ENCODE peak calls at places on chromosomes 7 and 10, in nine cellular contexts. L is GM06990; U is HAP-1; I is CD4-positive, CD25-positive, alpha-beta regulatory T cell; K is AG10803; E is A673; W is body of pancreas; C is CD8-positive, alpha-beta memory T cell; Z is SJSA1. Y is an unnamed sample.

GRCh38 chr7:20033621-20034200 is 183.5 kb downstream of the MACC1 start:
- DNase-seq in U (no peak), C (no peak), W (no peak), E (no peak), L (no peak), K (peak), Z (no peak), I (no peak), Y (no peak)

GRCh38 chr10:79488303-79488702 is 24.0 kb upstream of the EIF5AL1 start:
- DNase-seq in L (no peak), E (no peak), I (no peak), C (no peak), U (no peak), W (peak), K (peak), Z (peak), Y (no peak)

GRCh38 chr7:924541-925231 is 29.8 kb downstream of the ADAP1 start:
- DNase-seq in U (no peak), I (peak), C (no peak), Z (no peak), W (peak), L (peak), E (no peak), K (no peak), Y (peak)

GRCh38 chr10:116211682-116212081 is 61.3 kb downstream of the GFRA1 start:
- DNase-seq in W (no peak), I (no peak), C (no peak), L (no peak), U (no peak), E (no peak), K (peak), Z (peak), Y (no peak)

GRCh38 chr7:143929224-143929920 is 5.7 kb upstream of the OR2F2 start:
- DNase-seq in U (no peak), E (no peak), W (no peak), C (no peak), L (no peak), Z (no peak), K (no peak), I (peak), Y (no peak)

GRCh38 chr10:61452655-61453641 is at the start of gene TMEM26:
- DNase-seq in L (peak), K (peak), E (peak), I (no peak), C (no peak), U (no peak), W (peak), Z (no peak), Y (peak)

GRCh38 chr7:101315336-101315735 is 6.3 kb downstream of the IFT22 start:
- DNase-seq in W (peak), C (peak), L (no peak), E (peak), I (peak), Z (no peak), U (peak), K (peak), Y (peak)

GRCh38 chr7:18177815-18178660 is 150.4 kb upstream of the PRPS1L1 start:
- DNase-seq in E (no peak), W (peak), Z (peak), U (no peak), L (peak), K (no peak), C (peak), I (no peak), Y (no peak)

GRCh38 chr7:143382126-143382790 is 1.1 kb downstream of the ZYX start:
- DNase-seq in U (no peak), L (no peak), C (no peak), E (peak), Z (no peak), K (no peak), I (no peak), W (no peak), Y (no peak)

GRCh38 chr10:127345231-127345965 is 149.0 kb upstream of the INSYN2A start:
- DNase-seq in E (no peak), K (no peak), Z (no peak), C (no peak), I (no peak), W (no peak), U (no peak), L (no peak), Y (no peak)

GRCh38 chr7:65397730-65398142 is 24.1 kb downstream of the ZNF92 start:
- DNase-seq in I (no peak), K (no peak), Z (peak), E (no peak), U (no peak), W (no peak), L (no peak), C (no peak), Y (no peak)

GRCh38 chr10:3077940-3078630 is 10.7 kb downstream of the PFKP start:
- DNase-seq in L (no peak), C (no peak), I (no peak), Z (no peak), K (no peak), E (peak), W (no peak), U (no peak), Y (no peak)

GRCh38 chr10:17548786-17549185 is 68.4 kb downstream of the HACD1 start:
- DNase-seq in U (no peak), W (no peak), I (no peak), K (peak), C (no peak), Z (no peak), E (no peak), L (no peak), Y (no peak)

GRCh38 chr10:67603701-67604100 is 92.3 kb downstream of the CTNNA3 start:
- DNase-seq in E (no peak), K (no peak), W (no peak), U (no peak), C (no peak), L (no peak), I (no peak), Z (no peak), Y (no peak)

DNA sequence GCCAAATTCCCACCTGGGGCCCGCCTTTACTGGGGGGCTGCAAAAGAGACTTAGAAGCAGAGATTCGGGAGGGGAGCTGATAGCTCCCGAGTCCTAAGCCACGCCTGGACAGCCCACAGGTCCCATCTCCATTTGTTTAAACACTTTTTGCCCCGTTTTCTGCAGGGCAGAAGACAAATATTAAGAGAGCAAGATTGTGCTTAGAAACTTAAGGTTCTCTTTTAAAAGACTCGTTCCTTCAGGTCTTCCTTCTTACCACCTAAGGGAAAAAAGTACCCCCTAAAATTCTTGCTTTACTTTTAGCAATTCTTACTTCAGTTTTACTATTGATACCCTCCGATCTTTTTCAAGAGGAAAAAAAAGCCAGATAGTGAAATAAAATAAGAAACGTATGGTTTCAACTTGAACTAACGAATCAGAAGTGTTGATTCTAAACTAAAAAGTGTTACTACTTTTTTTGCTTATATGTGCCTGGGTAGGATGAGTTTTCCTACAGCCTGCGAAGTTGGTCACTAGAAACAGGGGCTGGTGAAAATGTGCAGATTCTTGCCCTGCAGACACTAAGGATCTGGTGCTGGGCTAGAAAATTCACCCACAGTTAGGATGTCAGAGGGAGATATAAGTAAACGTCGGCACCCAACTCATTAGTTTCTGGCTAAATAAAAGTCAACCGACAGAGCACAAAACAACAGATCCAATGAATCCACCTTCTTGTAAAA is 298.8 kb upstream of the NFE2L3 start:
- DNase-seq in W (no peak), U (no peak), Z (no peak), L (no peak), I (no peak), K (no peak), E (no peak), C (no peak), Y (no peak)
- H3K4me3 ChIP-seq in W (no peak), U (no peak), Z (no peak), L (no peak), I (no peak), K (no peak), E (no peak), C (no peak), Y (no peak)

GRCh38 chr10:30058570-30059132 is 735 bp downstream of the JCAD start:
- DNase-seq in W (no peak), I (no peak), U (peak), L (no peak), C (no peak), K (no peak), Z (peak), E (peak), Y (no peak)

GRCh38 chr10:30056281-30056680 is 3.1 kb downstream of the JCAD start:
- DNase-seq in K (peak), W (no peak), E (no peak), Z (peak), C (no peak), L (no peak), U (no peak), I (no peak), Y (no peak)

GRCh38 chr10:30056767-30057355 is 2.5 kb downstream of the JCAD start:
- DNase-seq in U (no peak), K (no peak), L (no peak), C (no peak), E (no peak), I (no peak), W (no peak), Z (no peak), Y (no peak)

GRCh38 chr10:30058111-30058510 is 1.3 kb downstream of the JCAD start:
- DNase-seq in U (no peak), I (no peak), E (no peak), L (no peak), Z (no peak), C (no peak), W (no peak), K (no peak), Y (no peak)

DNA sequence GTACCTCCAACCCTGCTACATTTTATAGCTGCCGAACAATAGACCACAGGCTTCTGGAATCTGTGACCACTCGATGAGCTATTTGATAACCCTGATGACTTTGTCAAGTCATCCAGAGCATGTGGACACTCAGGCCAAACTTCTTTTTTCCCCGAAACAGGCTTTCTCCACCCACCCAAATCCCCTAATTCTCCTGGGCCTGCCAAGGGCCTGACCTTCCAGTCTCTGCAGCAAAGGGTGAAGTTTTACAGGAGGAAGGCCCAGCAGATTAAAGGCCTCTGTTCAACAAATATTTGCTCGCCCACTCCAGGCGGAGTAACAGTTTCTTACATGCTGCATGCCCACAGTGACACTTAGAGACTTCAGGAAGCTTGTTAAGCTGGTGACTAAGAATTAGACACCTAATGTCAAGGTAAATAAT is 2.0 kb downstream of the JCAD start:
- DNase-seq in W (no peak), E (no peak), L (no peak), U (no peak), I (no peak), C (no peak), K (peak), Z (peak), Y (no peak)
- H3K4me3 ChIP-seq in W (no peak), E (peak), L (no peak), U (no peak), I (no peak), C (no peak), K (peak), Z (peak), Y (no peak)

GRCh38 chr10:37857287-37858211 is at the start of gene ZNF248:
- DNase-seq in L (peak), E (peak), C (peak), W (peak), U (peak), K (peak), Z (peak), I (peak), Y (peak)

GRCh38 chr10:37856881-37857286 is 526 bp downstream of the ZNF248 start:
- DNase-seq in Z (no peak), U (peak), I (peak), C (peak), K (peak), L (no peak), W (peak), E (no peak), Y (peak)

GRCh38 chr10:37860494-37861190 is 3.2 kb upstream of the ZNF248 start:
- DNase-seq in L (no peak), I (peak), U (no peak), K (peak), C (peak), W (no peak), Z (no peak), E (no peak), Y (no peak)

GRCh38 chr10:37854606-37855005 is 2.8 kb downstream of the ZNF248 start:
- DNase-seq in U (no peak), C (no peak), W (no peak), I (no peak), Z (no peak), K (peak), E (no peak), L (no peak), Y (no peak)

DNA sequence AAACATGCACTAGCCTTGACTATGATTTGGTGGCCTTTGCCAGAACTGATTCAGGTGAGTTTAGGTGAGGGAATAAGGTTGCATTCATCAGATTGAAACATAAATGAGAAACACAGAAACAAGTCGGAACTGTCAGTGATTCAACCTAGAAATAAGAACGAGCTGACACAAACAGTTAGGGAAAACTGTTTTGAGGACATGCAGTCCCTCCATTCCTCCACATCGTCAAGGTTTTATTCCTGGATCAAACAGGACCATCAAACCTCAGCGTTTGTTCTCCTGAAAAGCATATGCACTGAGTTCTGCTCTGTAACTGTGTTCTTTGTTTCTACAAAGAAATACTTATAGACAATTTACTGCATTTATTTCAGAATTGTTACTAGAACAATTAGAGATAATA is 1.7 kb downstream of the ZNF248 start:
- DNase-seq in L (no peak), E (no peak), C (no peak), W (no peak), K (no peak), I (no peak), Z (no peak), U (no peak), Y (no peak)
- H3K4me3 ChIP-seq in L (no peak), E (peak), C (no peak), W (no peak), K (peak), I (peak), Z (no peak), U (peak), Y (no peak)

GRCh38 chr10:43942096-43942885 is 293.6 kb upstream of the ZNF32 start:
- DNase-seq in E (no peak), C (no peak), K (peak), W (peak), U (no peak), Z (no peak), L (no peak), I (no peak), Y (no peak)
- H3K4me3 ChIP-seq in E (no peak), C (no peak), K (no peak), W (no peak), U (no peak), Z (no peak), L (no peak), I (no peak), Y (no peak)

GRCh38 chr7:96246972-96247371 is 74.9 kb downstream of the SLC25A13 start:
- DNase-seq in K (no peak), I (no peak), L (no peak), W (no peak), U (peak), E (no peak), C (no peak), Z (no peak), Y (no peak)

GRCh38 chr7:96248405-96248804 is 73.5 kb downstream of the SLC25A13 start:
- DNase-seq in W (no peak), C (no peak), I (no peak), U (no peak), E (no peak), K (no peak), L (no peak), Z (no peak), Y (no peak)

GRCh38 chr7:96244244-96244991 is 77.5 kb downstream of the SLC25A13 start:
- DNase-seq in E (no peak), L (no peak), U (no peak), Z (no peak), C (no peak), I (no peak), K (no peak), W (no peak), Y (no peak)

GRCh38 chr7:96241834-96242233 is 80.1 kb downstream of the SLC25A13 start:
- DNase-seq in L (no peak), I (no peak), K (peak), U (no peak), E (no peak), Z (peak), C (no peak), W (no peak), Y (no peak)

DNA sequence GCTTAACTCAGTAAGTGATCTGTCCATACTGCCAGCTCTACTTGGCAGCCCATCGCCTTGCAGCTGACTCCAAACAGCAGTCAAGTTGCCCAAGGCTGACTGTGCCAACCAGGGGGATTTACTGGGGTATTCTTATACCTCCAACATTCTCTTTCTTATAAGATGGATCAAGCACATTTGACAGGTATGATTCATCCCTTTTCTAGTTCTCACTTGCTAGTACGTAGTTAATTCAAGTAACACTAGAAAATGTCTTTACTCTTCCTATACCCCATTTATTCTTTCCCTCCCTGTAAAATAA is 77.0 kb downstream of the SLC25A13 start:
- DNase-seq in W (no peak), I (no peak), K (no peak), L (no peak), Z (no peak), U (no peak), E (no peak), C (no peak), Y (no peak)
- H3K4me3 ChIP-seq in W (no peak), I (no peak), K (no peak), L (no peak), Z (no peak), U (no peak), E (no peak), C (no peak), Y (no peak)

GRCh38 chr7:88015309-88015708 is 81.3 kb downstream of the ADAM22 start:
- DNase-seq in E (no peak), Z (no peak), K (peak), U (no peak), C (no peak), I (no peak), L (no peak), W (no peak), Y (no peak)
- H3K4me3 ChIP-seq in E (no peak), Z (no peak), K (no peak), U (no peak), C (no peak), I (no peak), L (no peak), W (no peak), Y (no peak)

Y was measured in right lobe of liver.